ENCODE peak calls at places on chromosomes 3 and 15, in five cellular contexts. A, O, M, C and E are unnamed samples.

GRCh38 chr3:107795514-107796094 is 272.8 kb downstream of the BBX start:
- DNase-seq in A (no peak), O (no peak), M (no peak), C (no peak), E (no peak)

GRCh38 chr3:107846282-107846852 is 244.5 kb downstream of the CD47 start:
- DNase-seq in A (peak), O (peak), M (peak), C (peak), E (no peak)

GRCh38 chr3:136305879-136306278 is 55.7 kb downstream of the PCCB start:
- DNase-seq in A (no peak), O (no peak), M (no peak), C (no peak), E (no peak)

GRCh38 chr3:134423153-134423552 is 48.9 kb upstream of the AMOTL2 start:
- DNase-seq in A (peak), O (no peak), M (no peak), C (no peak), E (no peak)

GRCh38 chr3:194281766-194282165 is 69.4 kb downstream of the CPN2 start:
- DNase-seq in A (no peak), O (no peak), M (no peak), C (no peak), E (no peak)

GRCh38 chr15:100764778-100765457 is 114.7 kb upstream of the ALDH1A3 start:
- DNase-seq in A (no peak), O (no peak), M (no peak), C (no peak), E (no peak)

GRCh38 chr3:183826448-183826847 is 1.1 kb upstream of the MAP6D1 start:
- DNase-seq in A (peak), O (no peak), M (no peak), C (no peak), E (no peak)

GRCh38 chr3:112304611-112305010 is 10.6 kb upstream of the SLC9C1 start:
- DNase-seq in A (peak), O (no peak), M (peak), C (no peak), E (no peak)

GRCh38 chr3:18295171-18295920 is 129.8 kb downstream of the SATB1 start:
- DNase-seq in A (peak), O (no peak), M (peak), C (no peak), E (no peak)

GRCh38 chr15:93072011-93072410 is 17.0 kb downstream of the RGMA start:
- DNase-seq in A (no peak), O (no peak), M (no peak), C (no peak), E (no peak)

GRCh38 chr15:80839764-80840130 is 60.6 kb downstream of the CEMIP start:
- DNase-seq in A (no peak), O (no peak), M (no peak), C (no peak), E (no peak)

GRCh38 chr15:72962054-72962702 is 90.1 kb upstream of the NEO1 start:
- DNase-seq in A (no peak), O (no peak), M (no peak), C (no peak), E (no peak)

GRCh38 chr3:174242311-174243041 is 616.7 kb upstream of the NAALADL2 start:
- DNase-seq in A (no peak), O (no peak), M (no peak), C (no peak), E (no peak)

GRCh38 chr15:51265037-51265555 is 73.3 kb downstream of the CYP19A1 start:
- DNase-seq in A (no peak), O (no peak), M (no peak), C (no peak), E (no peak)

GRCh38 chr3:156997351-156997750 is 162.6 kb downstream of the CCNL1 start:
- DNase-seq in A (no peak), O (no peak), M (no peak), C (no peak), E (no peak)

GRCh38 chr15:62428259-62428658 is 263.2 kb upstream of the C2CD4B start:
- DNase-seq in A (no peak), O (peak), M (no peak), C (no peak), E (no peak)

GRCh38 chr3:174089592-174089991 is 692.0 kb downstream of the NLGN1 start:
- DNase-seq in A (no peak), O (no peak), M (no peak), C (no peak), E (no peak)

GRCh38 chr3:72745146-72745976 is 102.9 kb downstream of the SHQ1 start:
- DNase-seq in A (no peak), O (no peak), M (no peak), C (no peak), E (peak)

GRCh38 chr3:58260261-58260731 is 22.7 kb downstream of the ABHD6 start:
- DNase-seq in A (no peak), O (no peak), M (no peak), C (no peak), E (no peak)

GRCh38 chr15:35305906-35306305 is 220.8 kb upstream of the NANOGP8 start:
- DNase-seq in A (no peak), O (no peak), M (no peak), C (no peak), E (no peak)

GRCh38 chr3:189322339-189322738 is 150.6 kb downstream of the TPRG1 start:
- DNase-seq in A (no peak), O (peak), M (no peak), C (no peak), E (no peak)

GRCh38 chr3:170085396-170085795 is 47.6 kb downstream of the GPR160 start:
- DNase-seq in A (no peak), O (no peak), M (no peak), C (no peak), E (no peak)

GRCh38 chr3:52380023-52380422 is 63.9 kb downstream of the DNAH1 start:
- DNase-seq in A (no peak), O (no peak), M (no peak), C (no peak), E (no peak)

GRCh38 chr3:52373676-52374075 is 57.6 kb downstream of the DNAH1 start:
- DNase-seq in A (no peak), O (no peak), M (no peak), C (no peak), E (no peak)

GRCh38 chr3:52372822-52373504 is 56.8 kb downstream of the DNAH1 start:
- DNase-seq in A (peak), O (no peak), M (peak), C (no peak), E (no peak)

GRCh38 chr3:52379610-52380009 is 63.5 kb downstream of the DNAH1 start:
- DNase-seq in A (no peak), O (no peak), M (no peak), C (no peak), E (no peak)

GRCh38 chr3:52374173-52374572 is 58.1 kb downstream of the DNAH1 start:
- DNase-seq in A (no peak), O (no peak), M (no peak), C (no peak), E (no peak)
- TF ChIP-seq CTCF in A (no peak), O (no peak), M (no peak), C (no peak), E (no peak)

GRCh38 chr3:42752961-42753360 is 20.1 kb downstream of the CCDC13 start:
- DNase-seq in A (no peak), O (no peak), M (no peak), C (no peak), E (no peak)

GRCh38 chr3:42758126-42758525 is 14.9 kb downstream of the CCDC13 start:
- DNase-seq in A (no peak), O (no peak), M (no peak), C (no peak), E (no peak)

GRCh38 chr3:42753757-42754156 is 19.3 kb downstream of the CCDC13 start:
- DNase-seq in A (no peak), O (no peak), M (no peak), C (no peak), E (no peak)

GRCh38 chr3:42756681-42757213 is 16.3 kb downstream of the CCDC13 start:
- DNase-seq in A (no peak), O (no peak), M (no peak), C (no peak), E (no peak)

DNA sequence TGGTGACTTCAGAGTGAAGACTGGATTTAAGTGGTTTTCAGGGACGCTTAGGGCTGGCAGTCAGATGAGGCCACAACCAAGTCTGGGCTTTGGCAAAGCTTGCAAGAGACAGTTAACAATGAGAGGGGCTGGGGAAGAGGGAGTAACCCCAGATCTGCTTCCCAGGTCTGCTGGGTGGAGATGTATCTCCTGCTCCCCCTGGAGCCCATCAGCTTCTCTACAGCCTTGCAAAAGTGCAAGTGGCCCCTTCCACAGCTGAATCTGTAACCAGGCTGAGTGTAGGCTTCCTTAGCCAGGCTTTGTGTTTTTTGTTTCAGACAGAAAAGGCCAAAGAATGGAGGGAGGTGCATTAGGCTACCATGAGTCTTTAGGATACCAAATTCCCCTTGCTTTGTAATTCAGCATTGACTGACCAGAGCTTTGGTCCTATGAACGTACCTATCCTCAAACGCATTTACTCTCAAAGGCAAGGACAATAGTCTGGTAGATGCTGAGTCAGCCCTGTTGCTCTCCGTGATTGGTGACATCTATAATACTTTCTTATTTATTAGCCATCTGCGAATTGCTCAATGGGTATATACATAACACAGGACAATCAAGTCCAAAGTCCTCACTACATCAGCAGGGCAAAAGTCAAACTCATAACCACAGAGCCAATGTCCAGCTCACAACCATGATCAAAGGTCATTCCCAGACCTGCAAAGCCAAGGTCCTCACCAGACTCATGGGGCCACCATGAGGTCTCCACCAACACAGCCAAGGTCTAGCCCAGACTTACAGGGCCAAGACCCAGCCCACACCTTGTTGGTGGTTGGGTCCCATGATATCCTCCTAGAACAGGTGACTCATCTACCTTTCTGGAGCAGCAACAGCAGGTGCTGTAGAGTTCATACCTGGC is 17.1 kb downstream of the CCDC13 start:
- DNase-seq in A (peak), O (no peak), M (no peak), C (no peak), E (no peak)
- TF ChIP-seq CTCF in A (peak), O (peak), M (no peak), C (no peak), E (peak)

DNA sequence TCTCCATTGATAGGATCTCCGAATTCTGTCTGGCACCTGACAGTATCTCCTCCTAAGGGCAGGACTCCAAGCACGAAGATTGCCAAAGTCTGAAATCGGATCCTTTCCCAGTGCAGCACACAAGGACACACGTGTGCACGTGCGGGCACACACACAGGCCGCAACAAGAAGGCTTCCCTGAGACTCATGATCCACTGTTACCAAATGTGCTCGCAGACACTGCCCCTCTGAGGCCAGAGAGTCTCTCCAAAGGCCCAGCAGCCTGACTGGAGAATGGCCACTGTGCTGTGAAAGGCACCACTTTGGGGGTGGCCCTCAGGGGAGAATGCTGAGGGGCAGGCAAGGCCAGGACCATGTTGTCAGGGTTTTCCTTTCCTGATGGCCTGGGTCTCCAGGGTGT is 112.0 kb upstream of the ETV5 start:
- DNase-seq in A (no peak), O (peak), M (no peak), C (no peak), E (no peak)
- TF ChIP-seq CTCF in A (no peak), O (peak), M (no peak), C (no peak), E (peak)

GRCh38 chr3:149657458-149657795 is 398 bp downstream of the WWTR1 start:
- DNase-seq in A (no peak), O (peak), M (no peak), C (no peak), E (no peak)

GRCh38 chr3:149660462-149660861 is 2.6 kb upstream of the WWTR1 start:
- DNase-seq in A (no peak), O (no peak), M (no peak), C (no peak), E (no peak)

GRCh38 chr3:149659173-149659468 is 1.3 kb upstream of the WWTR1 start:
- DNase-seq in A (no peak), O (peak), M (no peak), C (no peak), E (no peak)

GRCh38 chr3:149657796-149658443 is at the start of gene WWTR1:
- DNase-seq in A (peak), O (peak), M (peak), C (peak), E (peak)

GRCh38 chr3:149658444-149659172 is 783 bp upstream of the WWTR1 start:
- DNase-seq in A (peak), O (peak), M (peak), C (peak), E (no peak)
- TF ChIP-seq CTCF in A (peak), O (no peak), M (no peak), C (peak), E (peak)

GRCh38 chr3:128133273-128133883 is 9.8 kb upstream of the RUVBL1 start:
- DNase-seq in A (no peak), O (no peak), M (peak), C (no peak), E (no peak)
- TF ChIP-seq CTCF in A (peak), O (peak), M (peak), C (no peak), E (peak)

DNA sequence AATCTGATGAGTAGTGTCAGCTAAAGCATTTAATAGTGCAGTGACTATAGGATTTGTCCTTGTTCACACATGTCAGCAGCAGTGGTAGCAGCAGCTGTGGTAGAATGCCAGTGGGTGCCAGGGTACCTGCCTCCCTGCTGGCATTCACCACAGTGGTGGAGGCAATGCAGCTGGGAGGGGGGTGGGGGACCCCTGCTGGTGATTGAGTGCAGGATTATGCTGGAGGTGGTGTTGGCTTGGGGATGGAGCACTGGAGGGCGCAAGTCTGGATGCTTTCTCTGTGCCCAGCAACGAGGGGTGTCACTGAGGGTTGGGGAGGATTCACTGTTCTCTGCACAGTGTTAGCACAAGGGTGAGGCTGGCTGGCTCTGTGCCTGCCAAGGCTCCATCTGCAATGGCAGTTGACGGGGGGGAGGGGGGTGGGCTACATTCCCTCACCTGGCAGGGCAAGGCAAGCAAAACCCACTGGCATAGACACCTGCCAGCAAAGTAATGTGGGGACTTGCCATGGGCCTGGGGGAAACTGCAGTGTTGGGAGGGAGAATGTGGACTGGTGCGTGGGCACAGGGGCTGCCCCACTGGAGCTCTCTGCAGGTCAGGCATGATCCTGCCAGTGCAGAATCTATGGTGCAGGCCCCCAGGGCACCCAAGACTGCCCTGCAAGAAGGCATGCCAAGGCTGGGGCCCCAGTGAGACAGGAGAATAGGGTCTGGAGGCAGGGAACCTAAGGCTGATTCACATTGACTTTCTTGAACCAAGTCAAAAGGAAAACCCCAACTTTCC is 64.3 kb downstream of the MINDY4B start:
- DNase-seq in A (no peak), O (no peak), M (no peak), C (no peak), E (no peak)
- TF ChIP-seq CTCF in A (no peak), O (no peak), M (no peak), C (no peak), E (no peak)

DNA sequence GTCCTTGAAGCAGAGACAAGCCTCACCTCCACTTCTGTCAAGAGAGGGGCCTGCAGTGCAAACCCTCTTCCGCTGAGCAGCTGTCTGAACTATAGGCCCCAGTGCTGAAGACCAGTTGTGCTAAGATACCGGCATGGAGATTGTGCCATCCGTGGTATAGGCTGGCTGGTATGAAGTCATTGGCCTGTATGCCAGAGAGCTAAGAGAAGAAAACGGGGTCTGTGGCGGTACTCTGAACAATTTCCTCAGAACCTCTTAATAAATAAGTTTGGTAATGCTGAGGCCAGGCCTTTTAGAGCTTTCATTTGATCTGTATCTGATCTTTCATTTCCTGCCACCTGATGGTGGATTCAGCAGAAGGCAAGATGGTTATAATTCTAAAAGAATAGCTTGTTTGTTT is 123.0 kb downstream of the LRIG1 start:
- DNase-seq in A (no peak), O (no peak), M (no peak), C (no peak), E (no peak)
- TF ChIP-seq CTCF in A (no peak), O (no peak), M (no peak), C (no peak), E (no peak)

DNA sequence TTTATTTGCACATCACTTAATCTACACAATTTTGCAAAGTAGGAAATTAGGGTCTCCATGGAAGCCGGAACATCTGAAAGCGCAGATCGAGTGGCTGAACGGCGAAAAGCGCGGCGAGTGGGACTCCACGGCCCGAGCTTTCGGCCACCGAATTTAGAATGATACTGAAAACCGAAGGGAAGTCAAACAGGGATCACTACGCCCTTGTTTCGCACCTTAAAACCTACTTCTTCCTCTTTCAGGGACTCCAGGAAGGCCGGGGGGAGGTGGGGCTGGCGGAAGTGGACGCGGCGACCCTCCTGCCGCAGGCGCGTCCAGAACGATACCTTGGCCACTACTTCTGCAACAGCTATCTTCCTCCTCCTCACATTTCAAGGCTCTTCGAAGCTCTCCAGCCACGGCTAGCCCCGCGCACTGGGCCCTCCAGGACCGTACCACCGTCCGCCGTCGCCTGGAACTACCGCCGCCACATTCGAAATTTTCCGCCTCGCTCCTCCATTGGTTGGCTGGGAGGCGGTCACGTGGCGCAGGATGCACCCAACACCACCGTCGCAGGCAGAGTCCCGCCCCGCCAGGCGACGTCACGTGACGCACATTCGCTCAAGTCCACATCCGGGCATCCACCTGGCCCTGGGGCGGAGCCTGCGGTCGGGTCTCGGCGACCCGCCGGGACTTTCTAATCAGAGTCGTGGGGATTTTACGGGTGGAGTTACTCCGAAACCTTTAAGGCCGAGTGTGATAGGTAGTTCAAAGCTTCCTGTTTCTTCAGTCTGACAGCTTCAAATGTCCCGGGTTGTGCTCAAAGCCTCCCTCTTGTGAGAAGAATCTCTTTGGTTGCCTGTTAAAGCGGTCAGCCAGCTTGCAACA is at the start of gene SGO1:
- DNase-seq in A (peak), O (peak), M (peak), C (peak), E (peak)
- TF ChIP-seq CTCF in A (peak), O (peak), M (no peak), C (no peak), E (no peak)

GRCh38 chr3:11091791-11092190 is 62.5 kb upstream of the HRH1 start:
- DNase-seq in A (no peak), O (no peak), M (no peak), C (no peak), E (no peak)

GRCh38 chr3:11093823-11094340 is 60.4 kb upstream of the HRH1 start:
- DNase-seq in A (no peak), O (no peak), M (no peak), C (no peak), E (no peak)

GRCh38 chr3:11096266-11097135 is 57.8 kb upstream of the HRH1 start:
- DNase-seq in A (peak), O (no peak), M (peak), C (peak), E (no peak)

GRCh38 chr3:11099306-11099705 is 55.0 kb upstream of the HRH1 start:
- DNase-seq in A (no peak), O (no peak), M (no peak), C (no peak), E (no peak)

GRCh38 chr3:11095932-11096265 is 58.4 kb upstream of the HRH1 start:
- DNase-seq in A (no peak), O (no peak), M (no peak), C (no peak), E (no peak)
- TF ChIP-seq CTCF in A (peak), O (no peak), M (no peak), C (no peak), E (no peak)